ENCODE peak calls at places on chromosome 4, in eight cellular contexts. One of them, this sample, is unnamed.

GRCh38 chr4:19675172-19675811 is 576.4 kb upstream of the SLIT2 start:
- DNase-seq in right lobe of liver: no peak
- DNase-seq in fibroblast of pulmonary artery: peak; percentile 39
- DNase-seq in mammary epithelial cell: no peak
- DNase-seq in choroid plexus epithelial cell: peak; percentile 79
- DNase-seq in endothelial cell: no peak
- DNase-seq in psoas muscle: no peak
- DNase-seq in WTC11: no peak
- DNase-seq in this sample: no peak

GRCh38 chr4:16802044-16802443 is 96.4 kb downstream of the LDB2 start:
- DNase-seq in right lobe of liver: no peak
- DNase-seq in fibroblast of pulmonary artery: no peak
- DNase-seq in mammary epithelial cell: no peak
- DNase-seq in choroid plexus epithelial cell: no peak
- DNase-seq in endothelial cell: no peak
- DNase-seq in psoas muscle: no peak
- DNase-seq in WTC11: no peak
- DNase-seq in this sample: no peak

GRCh38 chr4:36533944-36534343 is 252.5 kb downstream of the DTHD1 start:
- DNase-seq in right lobe of liver: no peak
- DNase-seq in fibroblast of pulmonary artery: no peak
- DNase-seq in mammary epithelial cell: no peak
- DNase-seq in choroid plexus epithelial cell: no peak
- DNase-seq in endothelial cell: no peak
- DNase-seq in psoas muscle: no peak
- DNase-seq in WTC11: no peak
- DNase-seq in this sample: no peak

GRCh38 chr4:164301430-164301829 is 452.5 kb upstream of the SMIM31 start:
- DNase-seq in right lobe of liver: no peak
- DNase-seq in fibroblast of pulmonary artery: no peak
- DNase-seq in mammary epithelial cell: no peak
- DNase-seq in choroid plexus epithelial cell: no peak
- DNase-seq in endothelial cell: no peak
- DNase-seq in psoas muscle: no peak
- DNase-seq in WTC11: no peak
- DNase-seq in this sample: no peak

GRCh38 chr4:135418353-135418752 is 1216.8 kb upstream of the PABPC4L start:
- DNase-seq in right lobe of liver: no peak
- DNase-seq in fibroblast of pulmonary artery: peak; percentile 29
- DNase-seq in mammary epithelial cell: no peak
- DNase-seq in choroid plexus epithelial cell: peak; percentile 62
- DNase-seq in endothelial cell: no peak
- DNase-seq in psoas muscle: no peak
- DNase-seq in WTC11: peak; percentile 12
- DNase-seq in this sample: peak; percentile 40

GRCh38 chr4:26330186-26330787 is 9.5 kb downstream of the RBPJ start:
- DNase-seq in right lobe of liver: no peak
- DNase-seq in fibroblast of pulmonary artery: peak; percentile 75
- DNase-seq in mammary epithelial cell: peak; percentile 34
- DNase-seq in choroid plexus epithelial cell: peak; percentile 81
- DNase-seq in endothelial cell: peak; percentile 19
- DNase-seq in psoas muscle: no peak
- DNase-seq in WTC11: no peak
- DNase-seq in this sample: peak; percentile 69

GRCh38 chr4:150379454-150379853 is 202.5 kb upstream of the MAB21L2 start:
- DNase-seq in right lobe of liver: no peak
- DNase-seq in fibroblast of pulmonary artery: peak; percentile 68
- DNase-seq in mammary epithelial cell: peak; percentile 24
- DNase-seq in choroid plexus epithelial cell: peak; percentile 44
- DNase-seq in endothelial cell: no peak
- DNase-seq in psoas muscle: no peak
- DNase-seq in WTC11: no peak
- DNase-seq in this sample: no peak

GRCh38 chr4:10296730-10297129 is 160.5 kb downstream of the ZNF518B start:
- DNase-seq in right lobe of liver: no peak
- DNase-seq in fibroblast of pulmonary artery: peak; percentile 16
- DNase-seq in mammary epithelial cell: peak; percentile 71
- DNase-seq in choroid plexus epithelial cell: no peak
- DNase-seq in endothelial cell: no peak
- DNase-seq in psoas muscle: no peak
- DNase-seq in WTC11: no peak
- DNase-seq in this sample: no peak

GRCh38 chr4:168449740-168450442 is 30.4 kb downstream of the DDX60L start:
- DNase-seq in right lobe of liver: no peak
- DNase-seq in fibroblast of pulmonary artery: peak; percentile 62
- DNase-seq in mammary epithelial cell: peak; percentile 40
- DNase-seq in choroid plexus epithelial cell: peak; percentile 89
- DNase-seq in endothelial cell: no peak
- DNase-seq in psoas muscle: peak; percentile 15
- DNase-seq in WTC11: no peak
- DNase-seq in this sample: no peak

GRCh38 chr4:120921456-120922389 is 803 bp downstream of the PRDM5 start:
- DNase-seq in right lobe of liver: peak; percentile 47
- DNase-seq in fibroblast of pulmonary artery: peak; percentile 72
- DNase-seq in mammary epithelial cell: peak; percentile 65
- DNase-seq in choroid plexus epithelial cell: peak; percentile 60
- DNase-seq in endothelial cell: peak; percentile 66
- DNase-seq in psoas muscle: peak; percentile 77
- DNase-seq in WTC11: peak; percentile 41
- DNase-seq in this sample: peak; percentile 68

GRCh38 chr4:87304659-87305277 is 17.9 kb downstream of the HSD17B13 start:
- DNase-seq in right lobe of liver: no peak
- DNase-seq in fibroblast of pulmonary artery: no peak
- DNase-seq in mammary epithelial cell: peak; percentile 12
- DNase-seq in choroid plexus epithelial cell: peak; percentile 65
- DNase-seq in endothelial cell: no peak
- DNase-seq in psoas muscle: no peak
- DNase-seq in WTC11: no peak
- DNase-seq in this sample: peak; percentile 11

GRCh38 chr4:16508968-16509367 is 282.7 kb upstream of the TAPT1 start:
- DNase-seq in right lobe of liver: no peak
- DNase-seq in fibroblast of pulmonary artery: no peak
- DNase-seq in mammary epithelial cell: no peak
- DNase-seq in choroid plexus epithelial cell: peak; percentile 14
- DNase-seq in endothelial cell: no peak
- DNase-seq in psoas muscle: no peak
- DNase-seq in WTC11: no peak
- DNase-seq in this sample: no peak

GRCh38 chr4:33831667-33832066 is 2412.6 kb downstream of the ARAP2 start:
- DNase-seq in right lobe of liver: no peak
- DNase-seq in fibroblast of pulmonary artery: peak; percentile 59
- DNase-seq in mammary epithelial cell: no peak
- DNase-seq in choroid plexus epithelial cell: peak; percentile 42
- DNase-seq in endothelial cell: no peak
- DNase-seq in psoas muscle: no peak
- DNase-seq in WTC11: no peak
- DNase-seq in this sample: no peak

GRCh38 chr4:104758574-104758973 is 263.9 kb upstream of the CXXC4 start:
- DNase-seq in right lobe of liver: no peak
- DNase-seq in fibroblast of pulmonary artery: no peak
- DNase-seq in mammary epithelial cell: no peak
- DNase-seq in choroid plexus epithelial cell: no peak
- DNase-seq in endothelial cell: no peak
- DNase-seq in psoas muscle: no peak
- DNase-seq in WTC11: no peak
- DNase-seq in this sample: no peak
- TF ChIP-seq CTCF in right lobe of liver: no peak
- TF ChIP-seq CTCF in fibroblast of pulmonary artery: no peak
- TF ChIP-seq CTCF in mammary epithelial cell: no peak
- TF ChIP-seq CTCF in choroid plexus epithelial cell: no peak
- TF ChIP-seq CTCF in endothelial cell: no peak
- TF ChIP-seq CTCF in psoas muscle: no peak
- TF ChIP-seq CTCF in WTC11: no peak
- TF ChIP-seq CTCF in this sample: no peak

GRCh38 chr4:186148335-186148975 is 42.9 kb upstream of the CYP4V2 start:
- DNase-seq in right lobe of liver: no peak
- DNase-seq in fibroblast of pulmonary artery: no peak
- DNase-seq in mammary epithelial cell: no peak
- DNase-seq in choroid plexus epithelial cell: no peak
- DNase-seq in endothelial cell: no peak
- DNase-seq in psoas muscle: no peak
- DNase-seq in WTC11: no peak
- DNase-seq in this sample: no peak

GRCh38 chr4:186150926-186151325 is 40.4 kb upstream of the CYP4V2 start:
- DNase-seq in right lobe of liver: no peak
- DNase-seq in fibroblast of pulmonary artery: no peak
- DNase-seq in mammary epithelial cell: no peak
- DNase-seq in choroid plexus epithelial cell: no peak
- DNase-seq in endothelial cell: no peak
- DNase-seq in psoas muscle: no peak
- DNase-seq in WTC11: no peak
- DNase-seq in this sample: no peak

GRCh38 chr4:186151499-186151898 is 39.9 kb upstream of the CYP4V2 start:
- DNase-seq in right lobe of liver: no peak
- DNase-seq in fibroblast of pulmonary artery: no peak
- DNase-seq in mammary epithelial cell: no peak
- DNase-seq in choroid plexus epithelial cell: no peak
- DNase-seq in endothelial cell: no peak
- DNase-seq in psoas muscle: no peak
- DNase-seq in WTC11: no peak
- DNase-seq in this sample: no peak

GRCh38 chr4:186146443-186146842 is 41.9 kb downstream of the FAM149A start:
- DNase-seq in right lobe of liver: no peak
- DNase-seq in fibroblast of pulmonary artery: no peak
- DNase-seq in mammary epithelial cell: no peak
- DNase-seq in choroid plexus epithelial cell: no peak
- DNase-seq in endothelial cell: no peak
- DNase-seq in psoas muscle: no peak
- DNase-seq in WTC11: no peak
- DNase-seq in this sample: no peak

DNA sequence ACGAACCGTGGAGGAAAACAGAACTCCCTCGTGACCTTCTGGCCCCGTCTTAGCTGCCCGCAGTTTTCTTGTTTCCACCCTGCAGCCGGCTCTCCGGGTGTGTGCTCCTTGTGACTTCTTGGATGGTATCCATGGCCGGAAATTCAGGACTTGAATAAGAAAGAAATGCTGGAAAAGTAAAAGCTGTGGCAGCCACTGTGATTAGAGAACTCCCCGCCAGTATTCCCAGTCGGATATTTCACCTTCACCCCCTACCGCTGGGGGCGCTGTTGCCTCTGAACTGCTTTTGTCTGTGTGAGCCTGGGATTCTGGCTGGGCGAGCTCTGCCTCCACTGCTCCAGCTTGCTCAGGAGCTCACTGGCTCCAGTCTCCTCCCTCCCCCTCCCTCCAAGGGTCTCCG is 41.5 kb upstream of the CYP4V2 start:
- DNase-seq in right lobe of liver: peak; percentile 70
- DNase-seq in fibroblast of pulmonary artery: peak; percentile 66
- DNase-seq in mammary epithelial cell: no peak
- DNase-seq in choroid plexus epithelial cell: peak; percentile 64
- DNase-seq in endothelial cell: peak; percentile 62
- DNase-seq in psoas muscle: peak; percentile 81
- DNase-seq in WTC11: no peak
- DNase-seq in this sample: peak; percentile 54
- TF ChIP-seq CTCF in right lobe of liver: peak; percentile 31
- TF ChIP-seq CTCF in fibroblast of pulmonary artery: peak; percentile 47
- TF ChIP-seq CTCF in mammary epithelial cell: peak; percentile 74
- TF ChIP-seq CTCF in choroid plexus epithelial cell: peak; percentile 63
- TF ChIP-seq CTCF in endothelial cell: peak; percentile 84
- TF ChIP-seq CTCF in psoas muscle: no peak
- TF ChIP-seq CTCF in WTC11: no peak
- TF ChIP-seq CTCF in this sample: peak; percentile 23

GRCh38 chr4:28006021-28006420 is 1145.4 kb downstream of the STIM2 start:
- DNase-seq in right lobe of liver: no peak
- DNase-seq in fibroblast of pulmonary artery: no peak
- DNase-seq in mammary epithelial cell: no peak
- DNase-seq in choroid plexus epithelial cell: no peak
- DNase-seq in endothelial cell: no peak
- DNase-seq in psoas muscle: peak; percentile 9
- DNase-seq in WTC11: no peak
- DNase-seq in this sample: no peak

GRCh38 chr4:28007693-28008092 is 1147.1 kb downstream of the STIM2 start:
- DNase-seq in right lobe of liver: no peak
- DNase-seq in fibroblast of pulmonary artery: no peak
- DNase-seq in mammary epithelial cell: no peak
- DNase-seq in choroid plexus epithelial cell: no peak
- DNase-seq in endothelial cell: no peak
- DNase-seq in psoas muscle: no peak
- DNase-seq in WTC11: no peak
- DNase-seq in this sample: no peak

DNA sequence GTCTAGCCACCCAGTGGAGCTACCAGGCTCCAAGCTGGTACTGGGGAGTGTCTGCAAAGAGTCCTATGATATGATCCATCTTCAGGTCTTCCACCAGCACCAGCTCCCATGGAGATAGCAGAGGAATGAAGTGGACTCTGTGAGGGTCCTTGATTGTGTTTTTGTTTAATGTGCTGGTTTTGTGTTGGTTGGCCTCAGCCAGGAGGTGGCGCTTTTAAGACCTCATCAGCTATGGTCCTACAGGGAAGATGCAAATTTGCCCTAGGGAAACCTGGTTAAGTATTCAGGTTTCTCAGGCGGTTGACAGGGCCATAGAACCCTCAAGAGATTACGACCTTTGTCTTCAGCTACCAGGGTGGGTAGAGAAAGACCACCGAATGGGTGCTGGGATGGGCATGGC is 1141.1 kb downstream of the STIM2 start:
- DNase-seq in right lobe of liver: no peak
- DNase-seq in fibroblast of pulmonary artery: no peak
- DNase-seq in mammary epithelial cell: no peak
- DNase-seq in choroid plexus epithelial cell: no peak
- DNase-seq in endothelial cell: no peak
- DNase-seq in psoas muscle: no peak
- DNase-seq in WTC11: peak; percentile 21
- DNase-seq in this sample: no peak
- TF ChIP-seq CTCF in right lobe of liver: no peak
- TF ChIP-seq CTCF in fibroblast of pulmonary artery: no peak
- TF ChIP-seq CTCF in mammary epithelial cell: no peak
- TF ChIP-seq CTCF in choroid plexus epithelial cell: no peak
- TF ChIP-seq CTCF in endothelial cell: no peak
- TF ChIP-seq CTCF in psoas muscle: no peak
- TF ChIP-seq CTCF in WTC11: peak; percentile 31
- TF ChIP-seq CTCF in this sample: no peak

DNA sequence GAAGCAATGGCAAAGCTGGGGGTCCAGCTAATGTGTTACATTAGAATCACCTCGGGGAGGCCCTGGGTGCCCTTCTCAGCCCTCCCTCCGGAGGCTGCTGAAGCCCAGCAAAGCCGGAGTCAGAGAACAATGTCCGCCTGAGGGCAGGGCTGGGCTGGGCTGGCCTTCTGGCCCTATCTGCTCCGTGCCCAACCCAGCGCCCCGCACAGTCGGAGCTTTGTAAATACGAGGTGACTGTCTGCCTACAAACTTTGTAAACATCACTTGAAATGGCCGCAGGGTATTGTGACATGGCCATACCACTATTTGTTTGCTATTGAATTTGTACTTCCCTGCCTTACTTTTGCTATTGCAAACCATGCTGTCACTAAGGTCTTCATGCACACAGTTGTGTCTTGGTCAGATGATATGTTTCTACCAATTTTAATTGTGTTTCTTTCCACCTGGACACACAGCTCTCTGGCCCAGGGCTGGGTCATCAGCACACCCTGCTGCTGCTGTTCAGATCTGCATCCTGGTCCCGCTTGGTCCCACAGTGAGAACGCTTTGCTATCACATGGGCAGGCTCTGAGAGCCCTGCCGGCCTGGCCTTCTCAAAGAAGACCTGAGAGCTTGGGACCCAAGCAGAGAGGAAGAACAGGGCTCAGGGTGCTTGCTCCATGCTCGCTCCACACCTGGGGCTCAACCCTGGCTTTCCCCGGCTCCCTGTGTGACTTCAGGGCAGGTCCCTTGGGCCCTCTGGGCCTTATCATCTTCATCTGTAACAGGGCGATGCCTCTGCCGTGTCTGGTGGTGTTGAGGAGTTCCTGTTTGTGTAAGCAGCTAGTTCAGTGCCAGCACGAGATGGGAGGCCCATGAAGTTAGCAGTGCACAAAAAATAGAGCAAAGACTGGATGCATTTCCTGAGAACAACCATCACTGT is 2.2 kb downstream of the S100P start:
- DNase-seq in right lobe of liver: peak; percentile 86
- DNase-seq in fibroblast of pulmonary artery: no peak
- DNase-seq in mammary epithelial cell: peak; percentile 19
- DNase-seq in choroid plexus epithelial cell: no peak
- DNase-seq in endothelial cell: no peak
- DNase-seq in psoas muscle: no peak
- DNase-seq in WTC11: no peak
- DNase-seq in this sample: peak; percentile 77
- TF ChIP-seq CTCF in right lobe of liver: no peak
- TF ChIP-seq CTCF in fibroblast of pulmonary artery: no peak
- TF ChIP-seq CTCF in mammary epithelial cell: peak; percentile 11
- TF ChIP-seq CTCF in choroid plexus epithelial cell: no peak
- TF ChIP-seq CTCF in endothelial cell: no peak
- TF ChIP-seq CTCF in psoas muscle: no peak
- TF ChIP-seq CTCF in WTC11: no peak
- TF ChIP-seq CTCF in this sample: peak; percentile 20